ENCODE peak calls at places on chromosomes 5 and 9, in nine cellular contexts. One of them, this sample, is unnamed.

GRCh38 chr9:100352201-100352726 is 478 bp downstream of the TEX10 start:
- DNase-seq in nephron progenitor cell: no peak
- DNase-seq in activated CD4-positive, alpha-beta T cell treated with anti-CD3 and anti-CD28 coated beads, Interleukin-2, amount 10 ng/mL, durations not matched to agents 7 days and 5 days: peak; percentile 30
- DNase-seq in NCI-H460: peak; percentile 8
- DNase-seq in amygdala: peak; percentile 66
- DNase-seq in activated CD8-positive, alpha-beta memory T cell treated with anti-CD3 and anti-CD28 coated beads, Interleukin-2, amount 50 U/mL, for 48 hours: peak; percentile 76
- DNase-seq in BJ: no peak
- DNase-seq in central memory CD4-positive, alpha-beta T cell: peak; percentile 5
- DNase-seq in cardiac muscle cell: peak; percentile 32
- DNase-seq in this sample: peak; percentile 77

GRCh38 chr9:16202913-16203734 is 650.3 kb downstream of the CCDC171 start:
- DNase-seq in nephron progenitor cell: no peak
- DNase-seq in activated CD4-positive, alpha-beta T cell treated with anti-CD3 and anti-CD28 coated beads, Interleukin-2, amount 10 ng/mL, durations not matched to agents 7 days and 5 days: no peak
- DNase-seq in NCI-H460: no peak
- DNase-seq in amygdala: no peak
- DNase-seq in activated CD8-positive, alpha-beta memory T cell treated with anti-CD3 and anti-CD28 coated beads, Interleukin-2, amount 50 U/mL, for 48 hours: no peak
- DNase-seq in BJ: peak; percentile 74
- DNase-seq in central memory CD4-positive, alpha-beta T cell: no peak
- DNase-seq in cardiac muscle cell: no peak
- DNase-seq in this sample: peak; percentile 64

GRCh38 chr5:65100846-65101678 is 332.3 kb downstream of the CWC27 start:
- DNase-seq in nephron progenitor cell: peak; percentile 52
- DNase-seq in activated CD4-positive, alpha-beta T cell treated with anti-CD3 and anti-CD28 coated beads, Interleukin-2, amount 10 ng/mL, durations not matched to agents 7 days and 5 days: peak; percentile 16
- DNase-seq in NCI-H460: peak; percentile 43
- DNase-seq in amygdala: peak; percentile 10
- DNase-seq in activated CD8-positive, alpha-beta memory T cell treated with anti-CD3 and anti-CD28 coated beads, Interleukin-2, amount 50 U/mL, for 48 hours: no peak
- DNase-seq in BJ: peak; percentile 11
- DNase-seq in central memory CD4-positive, alpha-beta T cell: no peak
- DNase-seq in cardiac muscle cell: peak; percentile 49
- DNase-seq in this sample: peak; percentile 92

GRCh38 chr5:1779782-1780620 is 19.6 kb downstream of the MRPL36 start:
- DNase-seq in nephron progenitor cell: no peak
- DNase-seq in activated CD4-positive, alpha-beta T cell treated with anti-CD3 and anti-CD28 coated beads, Interleukin-2, amount 10 ng/mL, durations not matched to agents 7 days and 5 days: no peak
- DNase-seq in NCI-H460: no peak
- DNase-seq in amygdala: no peak
- DNase-seq in activated CD8-positive, alpha-beta memory T cell treated with anti-CD3 and anti-CD28 coated beads, Interleukin-2, amount 50 U/mL, for 48 hours: no peak
- DNase-seq in BJ: no peak
- DNase-seq in central memory CD4-positive, alpha-beta T cell: no peak
- DNase-seq in cardiac muscle cell: no peak
- DNase-seq in this sample: peak; percentile 29

GRCh38 chr9:96113045-96113444 is 188.9 kb downstream of the HSD17B3 start:
- DNase-seq in nephron progenitor cell: no peak
- DNase-seq in activated CD4-positive, alpha-beta T cell treated with anti-CD3 and anti-CD28 coated beads, Interleukin-2, amount 10 ng/mL, durations not matched to agents 7 days and 5 days: no peak
- DNase-seq in NCI-H460: no peak
- DNase-seq in amygdala: no peak
- DNase-seq in activated CD8-positive, alpha-beta memory T cell treated with anti-CD3 and anti-CD28 coated beads, Interleukin-2, amount 50 U/mL, for 48 hours: no peak
- DNase-seq in BJ: no peak
- DNase-seq in central memory CD4-positive, alpha-beta T cell: no peak
- DNase-seq in cardiac muscle cell: no peak
- DNase-seq in this sample: peak; percentile 53

GRCh38 chr5:97980291-97980690 is 793.2 kb upstream of the RGMB start:
- DNase-seq in nephron progenitor cell: no peak
- DNase-seq in activated CD4-positive, alpha-beta T cell treated with anti-CD3 and anti-CD28 coated beads, Interleukin-2, amount 10 ng/mL, durations not matched to agents 7 days and 5 days: no peak
- DNase-seq in NCI-H460: no peak
- DNase-seq in amygdala: no peak
- DNase-seq in activated CD8-positive, alpha-beta memory T cell treated with anti-CD3 and anti-CD28 coated beads, Interleukin-2, amount 50 U/mL, for 48 hours: no peak
- DNase-seq in BJ: no peak
- DNase-seq in central memory CD4-positive, alpha-beta T cell: no peak
- DNase-seq in cardiac muscle cell: no peak
- DNase-seq in this sample: no peak

GRCh38 chr5:61906820-61907219 is 399.2 kb upstream of the KIF2A start:
- DNase-seq in nephron progenitor cell: no peak
- DNase-seq in activated CD4-positive, alpha-beta T cell treated with anti-CD3 and anti-CD28 coated beads, Interleukin-2, amount 10 ng/mL, durations not matched to agents 7 days and 5 days: no peak
- DNase-seq in NCI-H460: no peak
- DNase-seq in amygdala: no peak
- DNase-seq in activated CD8-positive, alpha-beta memory T cell treated with anti-CD3 and anti-CD28 coated beads, Interleukin-2, amount 50 U/mL, for 48 hours: no peak
- DNase-seq in BJ: no peak
- DNase-seq in central memory CD4-positive, alpha-beta T cell: no peak
- DNase-seq in cardiac muscle cell: no peak
- DNase-seq in this sample: no peak

GRCh38 chr5:160359816-160360215 is 10.6 kb downstream of the C1QTNF2 start:
- DNase-seq in nephron progenitor cell: no peak
- DNase-seq in activated CD4-positive, alpha-beta T cell treated with anti-CD3 and anti-CD28 coated beads, Interleukin-2, amount 10 ng/mL, durations not matched to agents 7 days and 5 days: no peak
- DNase-seq in NCI-H460: no peak
- DNase-seq in amygdala: no peak
- DNase-seq in activated CD8-positive, alpha-beta memory T cell treated with anti-CD3 and anti-CD28 coated beads, Interleukin-2, amount 50 U/mL, for 48 hours: no peak
- DNase-seq in BJ: no peak
- DNase-seq in central memory CD4-positive, alpha-beta T cell: no peak
- DNase-seq in cardiac muscle cell: peak; percentile 21
- DNase-seq in this sample: peak; percentile 76

GRCh38 chr9:78565481-78565880 is 268.6 kb downstream of the PSAT1 start:
- DNase-seq in nephron progenitor cell: no peak
- DNase-seq in activated CD4-positive, alpha-beta T cell treated with anti-CD3 and anti-CD28 coated beads, Interleukin-2, amount 10 ng/mL, durations not matched to agents 7 days and 5 days: no peak
- DNase-seq in NCI-H460: no peak
- DNase-seq in amygdala: no peak
- DNase-seq in activated CD8-positive, alpha-beta memory T cell treated with anti-CD3 and anti-CD28 coated beads, Interleukin-2, amount 50 U/mL, for 48 hours: no peak
- DNase-seq in BJ: no peak
- DNase-seq in central memory CD4-positive, alpha-beta T cell: no peak
- DNase-seq in cardiac muscle cell: no peak
- DNase-seq in this sample: no peak

GRCh38 chr9:16884952-16885513 is 14.6 kb upstream of the BNC2 start:
- DNase-seq in nephron progenitor cell: no peak
- DNase-seq in activated CD4-positive, alpha-beta T cell treated with anti-CD3 and anti-CD28 coated beads, Interleukin-2, amount 10 ng/mL, durations not matched to agents 7 days and 5 days: no peak
- DNase-seq in NCI-H460: no peak
- DNase-seq in amygdala: no peak
- DNase-seq in activated CD8-positive, alpha-beta memory T cell treated with anti-CD3 and anti-CD28 coated beads, Interleukin-2, amount 50 U/mL, for 48 hours: no peak
- DNase-seq in BJ: peak; percentile 85
- DNase-seq in central memory CD4-positive, alpha-beta T cell: no peak
- DNase-seq in cardiac muscle cell: no peak
- DNase-seq in this sample: no peak

GRCh38 chr9:132418743-132419363 is 8.8 kb downstream of the CFAP77 start:
- DNase-seq in nephron progenitor cell: no peak
- DNase-seq in activated CD4-positive, alpha-beta T cell treated with anti-CD3 and anti-CD28 coated beads, Interleukin-2, amount 10 ng/mL, durations not matched to agents 7 days and 5 days: no peak
- DNase-seq in NCI-H460: no peak
- DNase-seq in amygdala: no peak
- DNase-seq in activated CD8-positive, alpha-beta memory T cell treated with anti-CD3 and anti-CD28 coated beads, Interleukin-2, amount 50 U/mL, for 48 hours: no peak
- DNase-seq in BJ: no peak
- DNase-seq in central memory CD4-positive, alpha-beta T cell: no peak
- DNase-seq in cardiac muscle cell: no peak
- DNase-seq in this sample: no peak

GRCh38 chr5:181215997-181216982 is 6.8 kb upstream of the TRIM41 start:
- DNase-seq in nephron progenitor cell: no peak
- DNase-seq in activated CD4-positive, alpha-beta T cell treated with anti-CD3 and anti-CD28 coated beads, Interleukin-2, amount 10 ng/mL, durations not matched to agents 7 days and 5 days: peak; percentile 62
- DNase-seq in NCI-H460: peak; percentile 83
- DNase-seq in amygdala: no peak
- DNase-seq in activated CD8-positive, alpha-beta memory T cell treated with anti-CD3 and anti-CD28 coated beads, Interleukin-2, amount 50 U/mL, for 48 hours: no peak
- DNase-seq in BJ: no peak
- DNase-seq in central memory CD4-positive, alpha-beta T cell: peak; percentile 36
- DNase-seq in cardiac muscle cell: no peak
- DNase-seq in this sample: no peak

GRCh38 chr5:73318308-73318719 is 130.3 kb downstream of the FOXD1 start:
- DNase-seq in nephron progenitor cell: no peak
- DNase-seq in activated CD4-positive, alpha-beta T cell treated with anti-CD3 and anti-CD28 coated beads, Interleukin-2, amount 10 ng/mL, durations not matched to agents 7 days and 5 days: no peak
- DNase-seq in NCI-H460: no peak
- DNase-seq in amygdala: no peak
- DNase-seq in activated CD8-positive, alpha-beta memory T cell treated with anti-CD3 and anti-CD28 coated beads, Interleukin-2, amount 50 U/mL, for 48 hours: no peak
- DNase-seq in BJ: no peak
- DNase-seq in central memory CD4-positive, alpha-beta T cell: no peak
- DNase-seq in cardiac muscle cell: no peak
- DNase-seq in this sample: no peak